ENCODE peak calls at places on chromosomes 5 and 9, in four cellular contexts. P, S, J and T are unnamed samples.

GRCh38 chr5:142222235-142222880 is 102.5 kb downstream of the SPRY4 start:
- DNase-seq in S (no peak), J (no peak), P (no peak), T (no peak)

GRCh38 chr5:53291528-53291927 is 182.0 kb upstream of the MOCS2 start:
- DNase-seq in S (no peak), P (no peak), J (no peak), T (no peak)

GRCh38 chr9:77764894-77765780 is 117.0 kb upstream of the GNA14 start:
- DNase-seq in S (peak), P (no peak), J (peak), T (no peak)

GRCh38 chr5:143453722-143454121 is 50.2 kb upstream of the NR3C1 start:
- DNase-seq in P (no peak), J (no peak), S (no peak), T (no peak)

GRCh38 chr5:61450880-61451279 is 118.8 kb downstream of the ZSWIM6 start:
- DNase-seq in S (peak), P (peak), J (peak), T (no peak)

GRCh38 chr5:168752012-168752411 is 172.8 kb upstream of the PANK3 start:
- DNase-seq in P (no peak), J (no peak), S (no peak), T (no peak)

GRCh38 chr9:80811662-80812061 is 877.7 kb downstream of the TLE1 start:
- DNase-seq in J (no peak), S (no peak), P (no peak), T (no peak)

GRCh38 chr5:146788918-146789317 is 89.6 kb downstream of the PPP2R2B start:
- DNase-seq in P (no peak), S (no peak), J (no peak), T (no peak)

GRCh38 chr5:174505621-174506020 is 218.8 kb upstream of the MSX2 start:
- DNase-seq in J (peak), S (no peak), P (no peak), T (no peak)

GRCh38 chr5:9513825-9514224 is 32.0 kb downstream of the SEMA5A start:
- DNase-seq in J (peak), S (no peak), P (no peak), T (no peak)

GRCh38 chr9:131772940-131773339 is 33.1 kb upstream of the RAPGEF1 start:
- DNase-seq in J (no peak), S (no peak), P (no peak), T (no peak)

GRCh38 chr9:94870793-94871558 is 144.5 kb downstream of the AOPEP start:
- DNase-seq in P (peak), J (no peak), S (no peak), T (no peak)

GRCh38 chr5:167790462-167791260 is 500.8 kb upstream of the WWC1 start:
- DNase-seq in P (no peak), S (no peak), J (no peak), T (no peak)

GRCh38 chr9:6852243-6852963 is 94.6 kb downstream of the KDM4C start:
- DNase-seq in S (no peak), P (no peak), J (peak), T (no peak)

GRCh38 chr5:142143878-142144277 is 35.3 kb downstream of the NDFIP1 start:
- DNase-seq in S (peak), J (peak), P (no peak), T (peak)

GRCh38 chr9:125631391-125632085 is 75.5 kb downstream of the MAPKAP1 start:
- DNase-seq in P (no peak), S (no peak), J (peak), T (peak)

GRCh38 chr5:74693176-74693575 is 8.1 kb downstream of the HEXB start:
- DNase-seq in J (peak), P (no peak), S (no peak), T (no peak)

GRCh38 chr9:132409828-132410528 is at the start of gene CFAP77:
- DNase-seq in J (peak), P (no peak), S (peak), T (no peak)

GRCh38 chr9:116712781-116713180 is 25.7 kb downstream of the TRIM32 start:
- DNase-seq in P (no peak), J (no peak), S (no peak), T (no peak)

GRCh38 chr5:12592228-12592627 is 688.0 kb upstream of the CTNND2 start:
- DNase-seq in J (no peak), P (no peak), S (no peak), T (no peak)

GRCh38 chr9:89418112-89418872 is 79.6 kb downstream of the SEMA4D start:
- DNase-seq in J (no peak), P (no peak), S (no peak), T (no peak)

GRCh38 chr5:61746836-61747575 is 414.9 kb downstream of the ZSWIM6 start:
- DNase-seq in S (no peak), P (no peak), J (no peak), T (no peak)

GRCh38 chr9:134922932-134923240 is 5.2 kb upstream of the FCN1 start:
- DNase-seq in J (no peak), S (no peak), P (no peak), T (no peak)

GRCh38 chr5:10546186-10546585 is 17.7 kb upstream of the ANKRD33B start:
- DNase-seq in S (no peak), P (no peak), J (no peak), T (no peak)

GRCh38 chr9:38439916-38440301 is 15.7 kb upstream of the IGFBPL1 start:
- DNase-seq in J (no peak), S (no peak), P (no peak), T (no peak)

GRCh38 chr9:3827175-3827574 is 301.4 kb upstream of the RFX3 start:
- DNase-seq in S (no peak), J (no peak), P (no peak), T (no peak)